ENCODE peak calls at places on chromosomes 6 and 20, in ten cellular contexts. One of them, this sample, is unnamed.

GRCh38 chr6:894274-894673 is 201.3 kb upstream of the EXOC2 start:
- DNase-seq in stimulated activated naive CD4-positive, alpha-beta T cell: no peak
- DNase-seq in AG04450: no peak
- DNase-seq in endodermal cell: peak; percentile 70
- DNase-seq in NCI-H2081 treated with DMSO at 0.1 percent for 48 hours: no peak
- DNase-seq in T-helper 17 cell: no peak
- DNase-seq in DND-41: no peak
- DNase-seq in posterior cingulate gyrus: no peak
- DNase-seq in NCI-H774: no peak
- DNase-seq in fibroblast of mammary gland: no peak
- DNase-seq in this sample: no peak

GRCh38 chr6:12570461-12571030 is 146.0 kb upstream of the PHACTR1 start:
- DNase-seq in stimulated activated naive CD4-positive, alpha-beta T cell: no peak
- DNase-seq in AG04450: no peak
- DNase-seq in endodermal cell: no peak
- DNase-seq in NCI-H2081 treated with DMSO at 0.1 percent for 48 hours: no peak
- DNase-seq in T-helper 17 cell: no peak
- DNase-seq in DND-41: no peak
- DNase-seq in posterior cingulate gyrus: no peak
- DNase-seq in NCI-H774: no peak
- DNase-seq in fibroblast of mammary gland: peak; percentile 36
- DNase-seq in this sample: peak; percentile 59

GRCh38 chr20:13412806-13413445 is 191.9 kb downstream of the ISM1 start:
- DNase-seq in stimulated activated naive CD4-positive, alpha-beta T cell: no peak
- DNase-seq in AG04450: no peak
- DNase-seq in endodermal cell: no peak
- DNase-seq in NCI-H2081 treated with DMSO at 0.1 percent for 48 hours: no peak
- DNase-seq in T-helper 17 cell: no peak
- DNase-seq in DND-41: no peak
- DNase-seq in posterior cingulate gyrus: no peak
- DNase-seq in NCI-H774: no peak
- DNase-seq in fibroblast of mammary gland: peak; percentile 22
- DNase-seq in this sample: peak; percentile 15

GRCh38 chr20:37299718-37300529 is 10.5 kb downstream of the MANBAL start:
- DNase-seq in stimulated activated naive CD4-positive, alpha-beta T cell: no peak
- DNase-seq in AG04450: no peak
- DNase-seq in endodermal cell: no peak
- DNase-seq in NCI-H2081 treated with DMSO at 0.1 percent for 48 hours: no peak
- DNase-seq in T-helper 17 cell: no peak
- DNase-seq in DND-41: no peak
- DNase-seq in posterior cingulate gyrus: no peak
- DNase-seq in NCI-H774: no peak
- DNase-seq in fibroblast of mammary gland: peak; percentile 41
- DNase-seq in this sample: peak; percentile 65

GRCh38 chr20:5354871-5355270 is 38.1 kb upstream of the PROKR2 start:
- DNase-seq in stimulated activated naive CD4-positive, alpha-beta T cell: no peak
- DNase-seq in AG04450: no peak
- DNase-seq in endodermal cell: no peak
- DNase-seq in NCI-H2081 treated with DMSO at 0.1 percent for 48 hours: no peak
- DNase-seq in T-helper 17 cell: no peak
- DNase-seq in DND-41: no peak
- DNase-seq in posterior cingulate gyrus: no peak
- DNase-seq in NCI-H774: no peak
- DNase-seq in fibroblast of mammary gland: no peak
- DNase-seq in this sample: no peak

GRCh38 chr6:30799210-30799609 is 54.9 kb upstream of the IER3 start:
- DNase-seq in stimulated activated naive CD4-positive, alpha-beta T cell: no peak
- DNase-seq in AG04450: no peak
- DNase-seq in endodermal cell: no peak
- DNase-seq in NCI-H2081 treated with DMSO at 0.1 percent for 48 hours: no peak
- DNase-seq in T-helper 17 cell: no peak
- DNase-seq in DND-41: no peak
- DNase-seq in posterior cingulate gyrus: no peak
- DNase-seq in NCI-H774: no peak
- DNase-seq in fibroblast of mammary gland: no peak
- DNase-seq in this sample: peak; percentile 56

GRCh38 chr6:38775870-38776269 is 60.8 kb downstream of the DNAH8 start:
- DNase-seq in stimulated activated naive CD4-positive, alpha-beta T cell: no peak
- DNase-seq in AG04450: no peak
- DNase-seq in endodermal cell: no peak
- DNase-seq in NCI-H2081 treated with DMSO at 0.1 percent for 48 hours: no peak
- DNase-seq in T-helper 17 cell: no peak
- DNase-seq in DND-41: no peak
- DNase-seq in posterior cingulate gyrus: no peak
- DNase-seq in NCI-H774: no peak
- DNase-seq in fibroblast of mammary gland: no peak
- DNase-seq in this sample: peak; percentile 22

GRCh38 chr20:45850238-45850637 is 7.0 kb downstream of the ACOT8 start:
- DNase-seq in stimulated activated naive CD4-positive, alpha-beta T cell: no peak
- DNase-seq in AG04450: no peak
- DNase-seq in endodermal cell: no peak
- DNase-seq in NCI-H2081 treated with DMSO at 0.1 percent for 48 hours: no peak
- DNase-seq in T-helper 17 cell: no peak
- DNase-seq in DND-41: no peak
- DNase-seq in posterior cingulate gyrus: no peak
- DNase-seq in NCI-H774: no peak
- DNase-seq in fibroblast of mammary gland: no peak
- DNase-seq in this sample: no peak

GRCh38 chr6:168884050-168884645 is 369.5 kb downstream of the THBS2 start:
- DNase-seq in stimulated activated naive CD4-positive, alpha-beta T cell: no peak
- DNase-seq in AG04450: no peak
- DNase-seq in endodermal cell: no peak
- DNase-seq in NCI-H2081 treated with DMSO at 0.1 percent for 48 hours: no peak
- DNase-seq in T-helper 17 cell: no peak
- DNase-seq in DND-41: no peak
- DNase-seq in posterior cingulate gyrus: no peak
- DNase-seq in NCI-H774: no peak
- DNase-seq in fibroblast of mammary gland: no peak
- DNase-seq in this sample: no peak

GRCh38 chr6:150567360-150567759 is 32.3 kb upstream of the PLEKHG1 start:
- DNase-seq in stimulated activated naive CD4-positive, alpha-beta T cell: no peak
- DNase-seq in AG04450: no peak
- DNase-seq in endodermal cell: no peak
- DNase-seq in NCI-H2081 treated with DMSO at 0.1 percent for 48 hours: no peak
- DNase-seq in T-helper 17 cell: no peak
- DNase-seq in DND-41: no peak
- DNase-seq in posterior cingulate gyrus: no peak
- DNase-seq in NCI-H774: no peak
- DNase-seq in fibroblast of mammary gland: no peak
- DNase-seq in this sample: no peak

GRCh38 chr6:21305827-21306469 is 287.6 kb upstream of the SOX4 start:
- DNase-seq in stimulated activated naive CD4-positive, alpha-beta T cell: no peak
- DNase-seq in AG04450: no peak
- DNase-seq in endodermal cell: no peak
- DNase-seq in NCI-H2081 treated with DMSO at 0.1 percent for 48 hours: no peak
- DNase-seq in T-helper 17 cell: no peak
- DNase-seq in DND-41: no peak
- DNase-seq in posterior cingulate gyrus: no peak
- DNase-seq in NCI-H774: peak; percentile 6
- DNase-seq in fibroblast of mammary gland: peak; percentile 71
- DNase-seq in this sample: peak; percentile 14

GRCh38 chr6:109853426-109853825 is 124.7 kb upstream of the GPR6 start:
- DNase-seq in stimulated activated naive CD4-positive, alpha-beta T cell: no peak
- DNase-seq in AG04450: no peak
- DNase-seq in endodermal cell: peak; percentile 31
- DNase-seq in NCI-H2081 treated with DMSO at 0.1 percent for 48 hours: no peak
- DNase-seq in T-helper 17 cell: no peak
- DNase-seq in DND-41: no peak
- DNase-seq in posterior cingulate gyrus: no peak
- DNase-seq in NCI-H774: no peak
- DNase-seq in fibroblast of mammary gland: no peak
- DNase-seq in this sample: no peak

GRCh38 chr6:453152-453551 is 61.6 kb downstream of the IRF4 start:
- DNase-seq in stimulated activated naive CD4-positive, alpha-beta T cell: no peak
- DNase-seq in AG04450: no peak
- DNase-seq in endodermal cell: peak; percentile 32
- DNase-seq in NCI-H2081 treated with DMSO at 0.1 percent for 48 hours: no peak
- DNase-seq in T-helper 17 cell: no peak
- DNase-seq in DND-41: no peak
- DNase-seq in posterior cingulate gyrus: peak; percentile 80
- DNase-seq in NCI-H774: no peak
- DNase-seq in fibroblast of mammary gland: peak; percentile 92
- DNase-seq in this sample: no peak

GRCh38 chr6:7050911-7051779 is 56.6 kb upstream of the RREB1 start:
- DNase-seq in stimulated activated naive CD4-positive, alpha-beta T cell: peak; percentile 71
- DNase-seq in AG04450: peak; percentile 45
- DNase-seq in endodermal cell: peak; percentile 85
- DNase-seq in NCI-H2081 treated with DMSO at 0.1 percent for 48 hours: no peak
- DNase-seq in T-helper 17 cell: peak; percentile 11
- DNase-seq in DND-41: no peak
- DNase-seq in posterior cingulate gyrus: no peak
- DNase-seq in NCI-H774: peak; percentile 61
- DNase-seq in fibroblast of mammary gland: peak; percentile 90
- DNase-seq in this sample: peak; percentile 82

GRCh38 chr20:41180599-41181333 is 43.4 kb downstream of the PLCG1 start:
- DNase-seq in stimulated activated naive CD4-positive, alpha-beta T cell: no peak
- DNase-seq in AG04450: no peak
- DNase-seq in endodermal cell: peak; percentile 44
- DNase-seq in NCI-H2081 treated with DMSO at 0.1 percent for 48 hours: no peak
- DNase-seq in T-helper 17 cell: no peak
- DNase-seq in DND-41: no peak
- DNase-seq in posterior cingulate gyrus: peak; percentile 6
- DNase-seq in NCI-H774: no peak
- DNase-seq in fibroblast of mammary gland: no peak
- DNase-seq in this sample: no peak

GRCh38 chr6:1464796-1465348 is 75.5 kb downstream of the FOXF2 start:
- DNase-seq in stimulated activated naive CD4-positive, alpha-beta T cell: no peak
- DNase-seq in AG04450: no peak
- DNase-seq in endodermal cell: no peak
- DNase-seq in NCI-H2081 treated with DMSO at 0.1 percent for 48 hours: no peak
- DNase-seq in T-helper 17 cell: no peak
- DNase-seq in DND-41: no peak
- DNase-seq in posterior cingulate gyrus: no peak
- DNase-seq in NCI-H774: no peak
- DNase-seq in fibroblast of mammary gland: no peak
- DNase-seq in this sample: no peak

GRCh38 chr6:161486326-161486725 is 212.5 kb upstream of the AGPAT4 start:
- DNase-seq in stimulated activated naive CD4-positive, alpha-beta T cell: no peak
- DNase-seq in AG04450: no peak
- DNase-seq in endodermal cell: peak; percentile 60
- DNase-seq in NCI-H2081 treated with DMSO at 0.1 percent for 48 hours: no peak
- DNase-seq in T-helper 17 cell: no peak
- DNase-seq in DND-41: no peak
- DNase-seq in posterior cingulate gyrus: no peak
- DNase-seq in NCI-H774: no peak
- DNase-seq in fibroblast of mammary gland: peak; percentile 78
- DNase-seq in this sample: peak; percentile 30

GRCh38 chr20:1094706-1095220 is 23.6 kb upstream of the PSMF1 start:
- DNase-seq in stimulated activated naive CD4-positive, alpha-beta T cell: no peak
- DNase-seq in AG04450: no peak
- DNase-seq in endodermal cell: no peak
- DNase-seq in NCI-H2081 treated with DMSO at 0.1 percent for 48 hours: no peak
- DNase-seq in T-helper 17 cell: no peak
- DNase-seq in DND-41: no peak
- DNase-seq in posterior cingulate gyrus: no peak
- DNase-seq in NCI-H774: no peak
- DNase-seq in fibroblast of mammary gland: peak; percentile 30
- DNase-seq in this sample: no peak

GRCh38 chr6:95837890-95838289 is 177.9 kb upstream of the FUT9 start:
- DNase-seq in stimulated activated naive CD4-positive, alpha-beta T cell: no peak
- DNase-seq in AG04450: no peak
- DNase-seq in endodermal cell: no peak
- DNase-seq in NCI-H2081 treated with DMSO at 0.1 percent for 48 hours: no peak
- DNase-seq in T-helper 17 cell: no peak
- DNase-seq in DND-41: no peak
- DNase-seq in posterior cingulate gyrus: no peak
- DNase-seq in NCI-H774: no peak
- DNase-seq in fibroblast of mammary gland: no peak
- DNase-seq in this sample: no peak

GRCh38 chr6:28565823-28566526 is 40.3 kb downstream of the GPX5 start:
- DNase-seq in stimulated activated naive CD4-positive, alpha-beta T cell: no peak
- DNase-seq in AG04450: no peak
- DNase-seq in endodermal cell: no peak
- DNase-seq in NCI-H2081 treated with DMSO at 0.1 percent for 48 hours: no peak
- DNase-seq in T-helper 17 cell: no peak
- DNase-seq in DND-41: no peak
- DNase-seq in posterior cingulate gyrus: no peak
- DNase-seq in NCI-H774: no peak
- DNase-seq in fibroblast of mammary gland: no peak
- DNase-seq in this sample: no peak

GRCh38 chr6:170461556-170462365 is 91.3 kb downstream of the PSMB1 start:
- DNase-seq in stimulated activated naive CD4-positive, alpha-beta T cell: no peak
- DNase-seq in AG04450: no peak
- DNase-seq in endodermal cell: peak; percentile 31
- DNase-seq in NCI-H2081 treated with DMSO at 0.1 percent for 48 hours: no peak
- DNase-seq in T-helper 17 cell: no peak
- DNase-seq in DND-41: no peak
- DNase-seq in posterior cingulate gyrus: no peak
- DNase-seq in NCI-H774: no peak
- DNase-seq in fibroblast of mammary gland: no peak
- DNase-seq in this sample: no peak

GRCh38 chr20:24502184-24502583 is 32.8 kb downstream of the SYNDIG1 start:
- DNase-seq in stimulated activated naive CD4-positive, alpha-beta T cell: no peak
- DNase-seq in AG04450: no peak
- DNase-seq in endodermal cell: no peak
- DNase-seq in NCI-H2081 treated with DMSO at 0.1 percent for 48 hours: no peak
- DNase-seq in T-helper 17 cell: no peak
- DNase-seq in DND-41: no peak
- DNase-seq in posterior cingulate gyrus: peak; percentile 72
- DNase-seq in NCI-H774: no peak
- DNase-seq in fibroblast of mammary gland: peak; percentile 98
- DNase-seq in this sample: peak; percentile 59

GRCh38 chr20:39661833-39662232 is 699.7 kb downstream of the DHX35 start:
- DNase-seq in stimulated activated naive CD4-positive, alpha-beta T cell: no peak
- DNase-seq in AG04450: no peak
- DNase-seq in endodermal cell: no peak
- DNase-seq in NCI-H2081 treated with DMSO at 0.1 percent for 48 hours: no peak
- DNase-seq in T-helper 17 cell: no peak
- DNase-seq in DND-41: no peak
- DNase-seq in posterior cingulate gyrus: no peak
- DNase-seq in NCI-H774: no peak
- DNase-seq in fibroblast of mammary gland: peak; percentile 21
- DNase-seq in this sample: no peak

GRCh38 chr6:33620158-33620583 is 951 bp upstream of the ITPR3 start:
- DNase-seq in stimulated activated naive CD4-positive, alpha-beta T cell: peak; percentile 31
- DNase-seq in AG04450: no peak
- DNase-seq in endodermal cell: peak; percentile 76
- DNase-seq in NCI-H2081 treated with DMSO at 0.1 percent for 48 hours: no peak
- DNase-seq in T-helper 17 cell: no peak
- DNase-seq in DND-41: peak; percentile 70
- DNase-seq in posterior cingulate gyrus: no peak
- DNase-seq in NCI-H774: no peak
- DNase-seq in fibroblast of mammary gland: no peak
- DNase-seq in this sample: no peak

GRCh38 chr20:825710-826421 is 7.6 kb upstream of the FAM110A start:
- DNase-seq in stimulated activated naive CD4-positive, alpha-beta T cell: no peak
- DNase-seq in AG04450: no peak
- DNase-seq in endodermal cell: no peak
- DNase-seq in NCI-H2081 treated with DMSO at 0.1 percent for 48 hours: no peak
- DNase-seq in T-helper 17 cell: no peak
- DNase-seq in DND-41: no peak
- DNase-seq in posterior cingulate gyrus: no peak
- DNase-seq in NCI-H774: no peak
- DNase-seq in fibroblast of mammary gland: peak; percentile 57
- DNase-seq in this sample: peak; percentile 8

GRCh38 chr6:7750183-7750582 is 24.3 kb downstream of the BMP6 start:
- DNase-seq in stimulated activated naive CD4-positive, alpha-beta T cell: no peak
- DNase-seq in AG04450: no peak
- DNase-seq in endodermal cell: no peak
- DNase-seq in NCI-H2081 treated with DMSO at 0.1 percent for 48 hours: no peak
- DNase-seq in T-helper 17 cell: no peak
- DNase-seq in DND-41: no peak
- DNase-seq in posterior cingulate gyrus: no peak
- DNase-seq in NCI-H774: no peak
- DNase-seq in fibroblast of mammary gland: no peak
- DNase-seq in this sample: no peak

GRCh38 chr6:169166896-169167580 is 86.6 kb downstream of the THBS2 start:
- DNase-seq in stimulated activated naive CD4-positive, alpha-beta T cell: no peak
- DNase-seq in AG04450: no peak
- DNase-seq in endodermal cell: peak; percentile 28
- DNase-seq in NCI-H2081 treated with DMSO at 0.1 percent for 48 hours: no peak
- DNase-seq in T-helper 17 cell: no peak
- DNase-seq in DND-41: no peak
- DNase-seq in posterior cingulate gyrus: no peak
- DNase-seq in NCI-H774: no peak
- DNase-seq in fibroblast of mammary gland: no peak
- DNase-seq in this sample: no peak

GRCh38 chr20:34720266-34720665 is 16.1 kb downstream of the TP53INP2 start:
- DNase-seq in stimulated activated naive CD4-positive, alpha-beta T cell: no peak
- DNase-seq in AG04450: no peak
- DNase-seq in endodermal cell: no peak
- DNase-seq in NCI-H2081 treated with DMSO at 0.1 percent for 48 hours: peak; percentile 4
- DNase-seq in T-helper 17 cell: no peak
- DNase-seq in DND-41: no peak
- DNase-seq in posterior cingulate gyrus: no peak
- DNase-seq in NCI-H774: peak; percentile 23
- DNase-seq in fibroblast of mammary gland: peak; percentile 6
- DNase-seq in this sample: peak; percentile 26

This sample was measured in IMR-90.